ENCODE peak calls at places on chromosome 9, in nine cellular contexts. One of them, this sample, is unnamed.

GRCh38 chr9:126363250-126363649 is 36.6 kb downstream of the MVB12B start:
- ATAC-seq in left cardiac atrium: no peak
- ATAC-seq in effector memory CD8-positive, alpha-beta T cell: no peak
- ATAC-seq in WTC11: no peak
- ATAC-seq in CD4-positive, CD25-positive, alpha-beta regulatory T cell: no peak
- ATAC-seq in T-helper 17 cell: no peak
- ATAC-seq in activated naive CD8-positive, alpha-beta T cell treated with anti-CD3 and anti-CD28 coated beads, Interleukin-2, amount 10 ng/mL, durations not matched to agents 7 days and 5 days: no peak
- ATAC-seq in right cardiac atrium: no peak
- ATAC-seq in activated CD4-positive, CD25-positive, alpha-beta regulatory T cell treated with anti-CD3 and anti-CD28 coated beads, Interleukin-2, amount 50 U/mL, for 24 hours: no peak
- ATAC-seq in this sample: no peak

GRCh38 chr9:99012957-99013512 is 69.3 kb downstream of the COL15A1 start:
- ATAC-seq in left cardiac atrium: peak
- ATAC-seq in effector memory CD8-positive, alpha-beta T cell: peak
- ATAC-seq in WTC11: peak
- ATAC-seq in CD4-positive, CD25-positive, alpha-beta regulatory T cell: no peak
- ATAC-seq in T-helper 17 cell: peak
- ATAC-seq in activated naive CD8-positive, alpha-beta T cell treated with anti-CD3 and anti-CD28 coated beads, Interleukin-2, amount 10 ng/mL, durations not matched to agents 7 days and 5 days: peak
- ATAC-seq in right cardiac atrium: peak
- ATAC-seq in activated CD4-positive, CD25-positive, alpha-beta regulatory T cell treated with anti-CD3 and anti-CD28 coated beads, Interleukin-2, amount 50 U/mL, for 24 hours: peak
- ATAC-seq in this sample: no peak

GRCh38 chr9:121676916-121677315 is 25.5 kb downstream of the DAB2IP start:
- ATAC-seq in left cardiac atrium: no peak
- ATAC-seq in effector memory CD8-positive, alpha-beta T cell: no peak
- ATAC-seq in WTC11: no peak
- ATAC-seq in CD4-positive, CD25-positive, alpha-beta regulatory T cell: no peak
- ATAC-seq in T-helper 17 cell: no peak
- ATAC-seq in activated naive CD8-positive, alpha-beta T cell treated with anti-CD3 and anti-CD28 coated beads, Interleukin-2, amount 10 ng/mL, durations not matched to agents 7 days and 5 days: no peak
- ATAC-seq in right cardiac atrium: peak
- ATAC-seq in activated CD4-positive, CD25-positive, alpha-beta regulatory T cell treated with anti-CD3 and anti-CD28 coated beads, Interleukin-2, amount 50 U/mL, for 24 hours: no peak
- ATAC-seq in this sample: no peak

GRCh38 chr9:20557890-20558608 is 64.2 kb downstream of the MLLT3 start:
- ATAC-seq in left cardiac atrium: no peak
- ATAC-seq in effector memory CD8-positive, alpha-beta T cell: no peak
- ATAC-seq in WTC11: peak
- ATAC-seq in CD4-positive, CD25-positive, alpha-beta regulatory T cell: no peak
- ATAC-seq in T-helper 17 cell: no peak
- ATAC-seq in activated naive CD8-positive, alpha-beta T cell treated with anti-CD3 and anti-CD28 coated beads, Interleukin-2, amount 10 ng/mL, durations not matched to agents 7 days and 5 days: no peak
- ATAC-seq in right cardiac atrium: no peak
- ATAC-seq in activated CD4-positive, CD25-positive, alpha-beta regulatory T cell treated with anti-CD3 and anti-CD28 coated beads, Interleukin-2, amount 50 U/mL, for 24 hours: no peak
- ATAC-seq in this sample: no peak

GRCh38 chr9:132857601-132858342 is 20.3 kb downstream of the AK8 start:
- ATAC-seq in left cardiac atrium: peak
- ATAC-seq in effector memory CD8-positive, alpha-beta T cell: no peak
- ATAC-seq in WTC11: no peak
- ATAC-seq in CD4-positive, CD25-positive, alpha-beta regulatory T cell: no peak
- ATAC-seq in T-helper 17 cell: no peak
- ATAC-seq in activated naive CD8-positive, alpha-beta T cell treated with anti-CD3 and anti-CD28 coated beads, Interleukin-2, amount 10 ng/mL, durations not matched to agents 7 days and 5 days: no peak
- ATAC-seq in right cardiac atrium: peak
- ATAC-seq in activated CD4-positive, CD25-positive, alpha-beta regulatory T cell treated with anti-CD3 and anti-CD28 coated beads, Interleukin-2, amount 50 U/mL, for 24 hours: no peak
- ATAC-seq in this sample: no peak

GRCh38 chr9:16618524-16618923 is 251.9 kb downstream of the BNC2 start:
- ATAC-seq in left cardiac atrium: no peak
- ATAC-seq in effector memory CD8-positive, alpha-beta T cell: no peak
- ATAC-seq in WTC11: no peak
- ATAC-seq in CD4-positive, CD25-positive, alpha-beta regulatory T cell: no peak
- ATAC-seq in T-helper 17 cell: no peak
- ATAC-seq in activated naive CD8-positive, alpha-beta T cell treated with anti-CD3 and anti-CD28 coated beads, Interleukin-2, amount 10 ng/mL, durations not matched to agents 7 days and 5 days: no peak
- ATAC-seq in right cardiac atrium: no peak
- ATAC-seq in activated CD4-positive, CD25-positive, alpha-beta regulatory T cell treated with anti-CD3 and anti-CD28 coated beads, Interleukin-2, amount 50 U/mL, for 24 hours: no peak
- ATAC-seq in this sample: no peak

GRCh38 chr9:98593354-98594253 is 115.1 kb downstream of the GABBR2 start:
- ATAC-seq in left cardiac atrium: no peak
- ATAC-seq in effector memory CD8-positive, alpha-beta T cell: no peak
- ATAC-seq in WTC11: no peak
- ATAC-seq in CD4-positive, CD25-positive, alpha-beta regulatory T cell: no peak
- ATAC-seq in T-helper 17 cell: no peak
- ATAC-seq in activated naive CD8-positive, alpha-beta T cell treated with anti-CD3 and anti-CD28 coated beads, Interleukin-2, amount 10 ng/mL, durations not matched to agents 7 days and 5 days: no peak
- ATAC-seq in right cardiac atrium: no peak
- ATAC-seq in activated CD4-positive, CD25-positive, alpha-beta regulatory T cell treated with anti-CD3 and anti-CD28 coated beads, Interleukin-2, amount 50 U/mL, for 24 hours: no peak
- ATAC-seq in this sample: no peak

GRCh38 chr9:3361115-3361514 is 164.7 kb downstream of the RFX3 start:
- ATAC-seq in left cardiac atrium: no peak
- ATAC-seq in effector memory CD8-positive, alpha-beta T cell: no peak
- ATAC-seq in WTC11: no peak
- ATAC-seq in CD4-positive, CD25-positive, alpha-beta regulatory T cell: no peak
- ATAC-seq in T-helper 17 cell: no peak
- ATAC-seq in activated naive CD8-positive, alpha-beta T cell treated with anti-CD3 and anti-CD28 coated beads, Interleukin-2, amount 10 ng/mL, durations not matched to agents 7 days and 5 days: no peak
- ATAC-seq in right cardiac atrium: no peak
- ATAC-seq in activated CD4-positive, CD25-positive, alpha-beta regulatory T cell treated with anti-CD3 and anti-CD28 coated beads, Interleukin-2, amount 50 U/mL, for 24 hours: no peak
- ATAC-seq in this sample: no peak

GRCh38 chr9:130437011-130437784 is 7.6 kb upstream of the ASS1 start:
- ATAC-seq in left cardiac atrium: no peak
- ATAC-seq in effector memory CD8-positive, alpha-beta T cell: no peak
- ATAC-seq in WTC11: no peak
- ATAC-seq in CD4-positive, CD25-positive, alpha-beta regulatory T cell: no peak
- ATAC-seq in T-helper 17 cell: no peak
- ATAC-seq in activated naive CD8-positive, alpha-beta T cell treated with anti-CD3 and anti-CD28 coated beads, Interleukin-2, amount 10 ng/mL, durations not matched to agents 7 days and 5 days: no peak
- ATAC-seq in right cardiac atrium: no peak
- ATAC-seq in activated CD4-positive, CD25-positive, alpha-beta regulatory T cell treated with anti-CD3 and anti-CD28 coated beads, Interleukin-2, amount 50 U/mL, for 24 hours: no peak
- ATAC-seq in this sample: no peak

GRCh38 chr9:92170848-92171247 is 55.6 kb upstream of the SPTLC1 start:
- ATAC-seq in left cardiac atrium: no peak
- ATAC-seq in effector memory CD8-positive, alpha-beta T cell: no peak
- ATAC-seq in WTC11: no peak
- ATAC-seq in CD4-positive, CD25-positive, alpha-beta regulatory T cell: no peak
- ATAC-seq in T-helper 17 cell: no peak
- ATAC-seq in activated naive CD8-positive, alpha-beta T cell treated with anti-CD3 and anti-CD28 coated beads, Interleukin-2, amount 10 ng/mL, durations not matched to agents 7 days and 5 days: no peak
- ATAC-seq in right cardiac atrium: peak
- ATAC-seq in activated CD4-positive, CD25-positive, alpha-beta regulatory T cell treated with anti-CD3 and anti-CD28 coated beads, Interleukin-2, amount 50 U/mL, for 24 hours: no peak
- ATAC-seq in this sample: no peak

GRCh38 chr9:133991211-133991921 is 758 bp downstream of the VAV2 start:
- ATAC-seq in left cardiac atrium: no peak
- ATAC-seq in effector memory CD8-positive, alpha-beta T cell: peak
- ATAC-seq in WTC11: no peak
- ATAC-seq in CD4-positive, CD25-positive, alpha-beta regulatory T cell: no peak
- ATAC-seq in T-helper 17 cell: no peak
- ATAC-seq in activated naive CD8-positive, alpha-beta T cell treated with anti-CD3 and anti-CD28 coated beads, Interleukin-2, amount 10 ng/mL, durations not matched to agents 7 days and 5 days: no peak
- ATAC-seq in right cardiac atrium: peak
- ATAC-seq in activated CD4-positive, CD25-positive, alpha-beta regulatory T cell treated with anti-CD3 and anti-CD28 coated beads, Interleukin-2, amount 50 U/mL, for 24 hours: no peak
- ATAC-seq in this sample: no peak

GRCh38 chr9:133759146-133759900 is 21.2 kb upstream of the SARDH start:
- ATAC-seq in left cardiac atrium: peak
- ATAC-seq in effector memory CD8-positive, alpha-beta T cell: no peak
- ATAC-seq in WTC11: peak
- ATAC-seq in CD4-positive, CD25-positive, alpha-beta regulatory T cell: no peak
- ATAC-seq in T-helper 17 cell: no peak
- ATAC-seq in activated naive CD8-positive, alpha-beta T cell treated with anti-CD3 and anti-CD28 coated beads, Interleukin-2, amount 10 ng/mL, durations not matched to agents 7 days and 5 days: no peak
- ATAC-seq in right cardiac atrium: peak
- ATAC-seq in activated CD4-positive, CD25-positive, alpha-beta regulatory T cell treated with anti-CD3 and anti-CD28 coated beads, Interleukin-2, amount 50 U/mL, for 24 hours: no peak
- ATAC-seq in this sample: peak

GRCh38 chr9:21543187-21543586 is 61.1 kb upstream of the IFNE start:
- ATAC-seq in left cardiac atrium: no peak
- ATAC-seq in effector memory CD8-positive, alpha-beta T cell: no peak
- ATAC-seq in WTC11: peak
- ATAC-seq in CD4-positive, CD25-positive, alpha-beta regulatory T cell: no peak
- ATAC-seq in T-helper 17 cell: no peak
- ATAC-seq in activated naive CD8-positive, alpha-beta T cell treated with anti-CD3 and anti-CD28 coated beads, Interleukin-2, amount 10 ng/mL, durations not matched to agents 7 days and 5 days: no peak
- ATAC-seq in right cardiac atrium: no peak
- ATAC-seq in activated CD4-positive, CD25-positive, alpha-beta regulatory T cell treated with anti-CD3 and anti-CD28 coated beads, Interleukin-2, amount 50 U/mL, for 24 hours: no peak
- ATAC-seq in this sample: no peak

GRCh38 chr9:29969856-29970647 is 2396.8 kb upstream of the C9orf72 start:
- ATAC-seq in left cardiac atrium: no peak
- ATAC-seq in effector memory CD8-positive, alpha-beta T cell: no peak
- ATAC-seq in WTC11: no peak
- ATAC-seq in CD4-positive, CD25-positive, alpha-beta regulatory T cell: no peak
- ATAC-seq in T-helper 17 cell: no peak
- ATAC-seq in activated naive CD8-positive, alpha-beta T cell treated with anti-CD3 and anti-CD28 coated beads, Interleukin-2, amount 10 ng/mL, durations not matched to agents 7 days and 5 days: no peak
- ATAC-seq in right cardiac atrium: no peak
- ATAC-seq in activated CD4-positive, CD25-positive, alpha-beta regulatory T cell treated with anti-CD3 and anti-CD28 coated beads, Interleukin-2, amount 50 U/mL, for 24 hours: no peak
- ATAC-seq in this sample: no peak

GRCh38 chr9:7560669-7561305 is 238.8 kb downstream of the DMAC1 start:
- ATAC-seq in left cardiac atrium: peak
- ATAC-seq in effector memory CD8-positive, alpha-beta T cell: no peak
- ATAC-seq in WTC11: peak
- ATAC-seq in CD4-positive, CD25-positive, alpha-beta regulatory T cell: no peak
- ATAC-seq in T-helper 17 cell: no peak
- ATAC-seq in activated naive CD8-positive, alpha-beta T cell treated with anti-CD3 and anti-CD28 coated beads, Interleukin-2, amount 10 ng/mL, durations not matched to agents 7 days and 5 days: no peak
- ATAC-seq in right cardiac atrium: no peak
- ATAC-seq in activated CD4-positive, CD25-positive, alpha-beta regulatory T cell treated with anti-CD3 and anti-CD28 coated beads, Interleukin-2, amount 50 U/mL, for 24 hours: no peak
- ATAC-seq in this sample: no peak

GRCh38 chr9:2128611-2129010 is 113.5 kb downstream of the SMARCA2 start:
- ATAC-seq in left cardiac atrium: no peak
- ATAC-seq in effector memory CD8-positive, alpha-beta T cell: no peak
- ATAC-seq in WTC11: no peak
- ATAC-seq in CD4-positive, CD25-positive, alpha-beta regulatory T cell: no peak
- ATAC-seq in T-helper 17 cell: no peak
- ATAC-seq in activated naive CD8-positive, alpha-beta T cell treated with anti-CD3 and anti-CD28 coated beads, Interleukin-2, amount 10 ng/mL, durations not matched to agents 7 days and 5 days: no peak
- ATAC-seq in right cardiac atrium: no peak
- ATAC-seq in activated CD4-positive, CD25-positive, alpha-beta regulatory T cell treated with anti-CD3 and anti-CD28 coated beads, Interleukin-2, amount 50 U/mL, for 24 hours: no peak
- ATAC-seq in this sample: no peak

This sample was measured in gastroesophageal sphincter.